ENCODE peak calls at places on chromosomes 3 and 15, in seven cellular contexts. One of them, this sample, is unnamed.

GRCh38 chr3:46383946-46384330 is 13.2 kb downstream of the CCR5 start:
- DNase-seq in body of pancreas: no peak
- DNase-seq in esophagus squamous epithelium: no peak
- DNase-seq in HFFc6: no peak
- DNase-seq in IMR-90: no peak
- DNase-seq in uterus: no peak
- DNase-seq in testis: no peak
- DNase-seq in this sample: no peak

GRCh38 chr15:65939901-65940617 is 70.8 kb downstream of the RAB11A start:
- DNase-seq in body of pancreas: no peak
- DNase-seq in esophagus squamous epithelium: no peak
- DNase-seq in HFFc6: peak; percentile 91
- DNase-seq in IMR-90: peak; percentile 79
- DNase-seq in uterus: no peak
- DNase-seq in testis: no peak
- DNase-seq in this sample: no peak

GRCh38 chr15:76737573-76737972 is 167.6 kb downstream of the SCAPER start:
- DNase-seq in body of pancreas: no peak
- DNase-seq in esophagus squamous epithelium: no peak
- DNase-seq in HFFc6: no peak
- DNase-seq in IMR-90: no peak
- DNase-seq in uterus: no peak
- DNase-seq in testis: no peak
- DNase-seq in this sample: no peak

GRCh38 chr3:190097025-190097424 is 23.7 kb downstream of the P3H2 start:
- DNase-seq in body of pancreas: no peak
- DNase-seq in esophagus squamous epithelium: no peak
- DNase-seq in HFFc6: no peak
- DNase-seq in IMR-90: no peak
- DNase-seq in uterus: no peak
- DNase-seq in testis: no peak
- DNase-seq in this sample: no peak

GRCh38 chr15:99438222-99438592 is 127.6 kb upstream of the MEF2A start:
- DNase-seq in body of pancreas: no peak
- DNase-seq in esophagus squamous epithelium: no peak
- DNase-seq in HFFc6: no peak
- DNase-seq in IMR-90: no peak
- DNase-seq in uterus: peak; percentile 16
- DNase-seq in testis: no peak
- DNase-seq in this sample: no peak

GRCh38 chr15:52492132-52492531 is 36.5 kb downstream of the MYO5A start:
- DNase-seq in body of pancreas: no peak
- DNase-seq in esophagus squamous epithelium: no peak
- DNase-seq in HFFc6: no peak
- DNase-seq in IMR-90: no peak
- DNase-seq in uterus: no peak
- DNase-seq in testis: no peak
- DNase-seq in this sample: no peak

GRCh38 chr3:45498532-45498931 is 96.0 kb upstream of the LIMD1 start:
- DNase-seq in body of pancreas: no peak
- DNase-seq in esophagus squamous epithelium: no peak
- DNase-seq in HFFc6: no peak
- DNase-seq in IMR-90: no peak
- DNase-seq in uterus: no peak
- DNase-seq in testis: no peak
- DNase-seq in this sample: no peak

GRCh38 chr3:43584043-43584826 is 37.6 kb downstream of the ANO10 start:
- DNase-seq in body of pancreas: no peak
- DNase-seq in esophagus squamous epithelium: no peak
- DNase-seq in HFFc6: no peak
- DNase-seq in IMR-90: peak; percentile 65
- DNase-seq in uterus: no peak
- DNase-seq in testis: no peak
- DNase-seq in this sample: no peak

GRCh38 chr15:100684591-100684990 is 82.2 kb downstream of the ASB7 start:
- DNase-seq in body of pancreas: no peak
- DNase-seq in esophagus squamous epithelium: no peak
- DNase-seq in HFFc6: no peak
- DNase-seq in IMR-90: no peak
- DNase-seq in uterus: no peak
- DNase-seq in testis: no peak
- DNase-seq in this sample: no peak

GRCh38 chr15:57395292-57395691 is 19.0 kb downstream of the CGNL1 start:
- DNase-seq in body of pancreas: no peak
- DNase-seq in esophagus squamous epithelium: no peak
- DNase-seq in HFFc6: peak; percentile 55
- DNase-seq in IMR-90: peak; percentile 68
- DNase-seq in uterus: no peak
- DNase-seq in testis: no peak
- DNase-seq in this sample: no peak

GRCh38 chr3:196740476-196741400 is 1.1 kb downstream of the PAK2 start:
- DNase-seq in body of pancreas: no peak
- DNase-seq in esophagus squamous epithelium: no peak
- DNase-seq in HFFc6: peak; percentile 65
- DNase-seq in IMR-90: peak; percentile 56
- DNase-seq in uterus: peak; percentile 19
- DNase-seq in testis: peak; percentile 43
- DNase-seq in this sample: no peak

GRCh38 chr15:81235781-81236507 is 39.3 kb downstream of the IL16 start:
- DNase-seq in body of pancreas: no peak
- DNase-seq in esophagus squamous epithelium: no peak
- DNase-seq in HFFc6: peak; percentile 96
- DNase-seq in IMR-90: peak; percentile 99
- DNase-seq in uterus: peak; percentile 76
- DNase-seq in testis: peak; percentile 42
- DNase-seq in this sample: no peak

GRCh38 chr15:28960979-28961378 is 75.2 kb downstream of the APBA2 start:
- DNase-seq in body of pancreas: no peak
- DNase-seq in esophagus squamous epithelium: no peak
- DNase-seq in HFFc6: peak; percentile 44
- DNase-seq in IMR-90: peak; percentile 95
- DNase-seq in uterus: no peak
- DNase-seq in testis: no peak
- DNase-seq in this sample: no peak

GRCh38 chr15:56472278-56472677 is 7.3 kb upstream of the MNS1 start:
- DNase-seq in body of pancreas: no peak
- DNase-seq in esophagus squamous epithelium: no peak
- DNase-seq in HFFc6: no peak
- DNase-seq in IMR-90: no peak
- DNase-seq in uterus: no peak
- DNase-seq in testis: no peak
- DNase-seq in this sample: no peak

GRCh38 chr3:128805771-128806170 is 73.6 kb upstream of the ACAD9 start:
- DNase-seq in body of pancreas: no peak
- DNase-seq in esophagus squamous epithelium: no peak
- DNase-seq in HFFc6: peak; percentile 36
- DNase-seq in IMR-90: peak; percentile 65
- DNase-seq in uterus: no peak
- DNase-seq in testis: no peak
- DNase-seq in this sample: no peak

GRCh38 chr3:27666708-27667107 is 55.4 kb downstream of the EOMES start:
- DNase-seq in body of pancreas: peak; percentile 17
- DNase-seq in esophagus squamous epithelium: peak; percentile 16
- DNase-seq in HFFc6: peak; percentile 91
- DNase-seq in IMR-90: peak; percentile 80
- DNase-seq in uterus: peak; percentile 19
- DNase-seq in testis: peak; percentile 90
- DNase-seq in this sample: no peak

GRCh38 chr3:66401157-66401550 is 99.7 kb downstream of the LRIG1 start:
- DNase-seq in body of pancreas: no peak
- DNase-seq in esophagus squamous epithelium: no peak
- DNase-seq in HFFc6: no peak
- DNase-seq in IMR-90: no peak
- DNase-seq in uterus: no peak
- DNase-seq in testis: no peak
- DNase-seq in this sample: no peak

GRCh38 chr3:66401578-66402382 is 99.0 kb downstream of the LRIG1 start:
- DNase-seq in body of pancreas: peak; percentile 60
- DNase-seq in esophagus squamous epithelium: no peak
- DNase-seq in HFFc6: no peak
- DNase-seq in IMR-90: no peak
- DNase-seq in uterus: no peak
- DNase-seq in testis: peak; percentile 15
- DNase-seq in this sample: no peak

GRCh38 chr3:66398228-66399025 is 102.4 kb downstream of the LRIG1 start:
- DNase-seq in body of pancreas: peak; percentile 47
- DNase-seq in esophagus squamous epithelium: no peak
- DNase-seq in HFFc6: peak; percentile 21
- DNase-seq in IMR-90: peak; percentile 56
- DNase-seq in uterus: no peak
- DNase-seq in testis: no peak
- DNase-seq in this sample: no peak

GRCh38 chr3:66399529-66400232 is 101.1 kb downstream of the LRIG1 start:
- DNase-seq in body of pancreas: no peak
- DNase-seq in esophagus squamous epithelium: no peak
- DNase-seq in HFFc6: no peak
- DNase-seq in IMR-90: no peak
- DNase-seq in uterus: no peak
- DNase-seq in testis: no peak
- DNase-seq in this sample: no peak

GRCh38 chr3:66400381-66401156 is 100.3 kb downstream of the LRIG1 start:
- DNase-seq in body of pancreas: no peak
- DNase-seq in esophagus squamous epithelium: no peak
- DNase-seq in HFFc6: no peak
- DNase-seq in IMR-90: no peak
- DNase-seq in uterus: no peak
- DNase-seq in testis: peak; percentile 7
- DNase-seq in this sample: no peak
- TF ChIP-seq CTCF in body of pancreas: no peak
- TF ChIP-seq CTCF in esophagus squamous epithelium: no peak
- TF ChIP-seq CTCF in HFFc6: no peak
- TF ChIP-seq CTCF in IMR-90: no peak
- TF ChIP-seq CTCF in uterus: peak; percentile 9
- TF ChIP-seq CTCF in testis: no peak
- TF ChIP-seq CTCF in this sample: no peak

GRCh38 chr15:40869686-40870085 is 4.3 kb downstream of the RHOV start:
- DNase-seq in body of pancreas: no peak
- DNase-seq in esophagus squamous epithelium: no peak
- DNase-seq in HFFc6: no peak
- DNase-seq in IMR-90: no peak
- DNase-seq in uterus: no peak
- DNase-seq in testis: no peak
- DNase-seq in this sample: no peak
- TF ChIP-seq CTCF in body of pancreas: no peak
- TF ChIP-seq CTCF in esophagus squamous epithelium: no peak
- TF ChIP-seq CTCF in HFFc6: no peak
- TF ChIP-seq CTCF in IMR-90: no peak
- TF ChIP-seq CTCF in uterus: no peak
- TF ChIP-seq CTCF in testis: no peak
- TF ChIP-seq CTCF in this sample: no peak

GRCh38 chr3:38455639-38456430 is 2.1 kb downstream of the ACVR2B start:
- DNase-seq in body of pancreas: no peak
- DNase-seq in esophagus squamous epithelium: no peak
- DNase-seq in HFFc6: no peak
- DNase-seq in IMR-90: peak; percentile 29
- DNase-seq in uterus: peak; percentile 50
- DNase-seq in testis: peak; percentile 75
- DNase-seq in this sample: no peak

GRCh38 chr3:38454884-38455638 is 1.4 kb downstream of the ACVR2B start:
- DNase-seq in body of pancreas: peak; percentile 87
- DNase-seq in esophagus squamous epithelium: no peak
- DNase-seq in HFFc6: no peak
- DNase-seq in IMR-90: peak; percentile 27
- DNase-seq in uterus: peak; percentile 79
- DNase-seq in testis: peak; percentile 93
- DNase-seq in this sample: peak; percentile 83

GRCh38 chr3:38453914-38454178 is 156 bp downstream of the ACVR2B start:
- DNase-seq in body of pancreas: no peak
- DNase-seq in esophagus squamous epithelium: no peak
- DNase-seq in HFFc6: no peak
- DNase-seq in IMR-90: no peak
- DNase-seq in uterus: no peak
- DNase-seq in testis: no peak
- DNase-seq in this sample: no peak

GRCh38 chr3:38453075-38453913 is at the start of gene ACVR2B:
- DNase-seq in body of pancreas: peak; percentile 90
- DNase-seq in esophagus squamous epithelium: peak; percentile 21
- DNase-seq in HFFc6: peak; percentile 29
- DNase-seq in IMR-90: peak; percentile 56
- DNase-seq in uterus: peak; percentile 88
- DNase-seq in testis: peak; percentile 96
- DNase-seq in this sample: peak; percentile 84

DNA sequence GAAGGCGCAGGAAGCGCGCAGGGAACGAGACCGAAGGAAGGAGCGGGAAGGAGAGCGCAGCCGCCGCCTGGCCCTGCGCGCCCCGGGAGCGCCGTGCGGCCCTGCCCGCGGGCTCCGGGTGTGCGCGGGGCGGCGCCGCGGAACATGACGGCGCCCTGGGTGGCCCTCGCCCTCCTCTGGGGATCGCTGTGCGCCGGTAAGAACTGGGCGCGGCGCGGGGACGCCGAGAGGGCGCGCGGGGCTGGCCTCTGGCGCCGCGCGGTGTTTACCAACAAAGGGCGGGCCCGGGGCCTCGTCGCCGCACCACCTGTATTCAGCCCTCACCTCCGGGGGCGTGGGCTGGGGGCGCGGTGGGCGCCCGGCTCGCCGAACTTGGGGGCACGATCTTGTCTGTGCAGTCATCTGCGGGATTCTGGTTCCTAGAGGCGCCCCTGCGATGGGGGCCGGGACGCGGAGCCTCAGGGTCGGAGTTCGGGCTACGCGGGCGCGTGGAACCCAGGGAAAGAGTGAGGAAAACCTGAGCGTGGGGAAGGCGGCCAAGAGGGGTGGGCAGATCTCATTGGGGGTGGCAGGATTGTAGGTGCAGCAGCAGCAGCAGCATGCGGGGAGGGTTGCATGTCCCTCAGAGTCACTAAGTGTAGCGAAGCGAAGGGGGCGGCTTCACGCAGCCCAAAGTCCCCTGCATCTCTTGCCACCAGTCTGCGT is 641 bp downstream of the ACVR2B start:
- DNase-seq in body of pancreas: peak; percentile 53
- DNase-seq in esophagus squamous epithelium: no peak
- DNase-seq in HFFc6: no peak
- DNase-seq in IMR-90: peak; percentile 13
- DNase-seq in uterus: peak; percentile 38
- DNase-seq in testis: peak; percentile 39
- DNase-seq in this sample: no peak
- TF ChIP-seq CTCF in body of pancreas: peak; percentile 10
- TF ChIP-seq CTCF in esophagus squamous epithelium: no peak
- TF ChIP-seq CTCF in HFFc6: no peak
- TF ChIP-seq CTCF in IMR-90: no peak
- TF ChIP-seq CTCF in uterus: no peak
- TF ChIP-seq CTCF in testis: no peak
- TF ChIP-seq CTCF in this sample: no peak

GRCh38 chr3:159619341-159619885 is 369.2 kb upstream of the IL12A start:
- DNase-seq in body of pancreas: no peak
- DNase-seq in esophagus squamous epithelium: no peak
- DNase-seq in HFFc6: peak; percentile 78
- DNase-seq in IMR-90: peak; percentile 36
- DNase-seq in uterus: no peak
- DNase-seq in testis: no peak
- DNase-seq in this sample: no peak

GRCh38 chr3:159620281-159620680 is 368.4 kb upstream of the IL12A start:
- DNase-seq in body of pancreas: no peak
- DNase-seq in esophagus squamous epithelium: no peak
- DNase-seq in HFFc6: peak; percentile 40
- DNase-seq in IMR-90: no peak
- DNase-seq in uterus: no peak
- DNase-seq in testis: no peak
- DNase-seq in this sample: no peak

GRCh38 chr3:159620873-159621272 is 367.8 kb upstream of the IL12A start:
- DNase-seq in body of pancreas: no peak
- DNase-seq in esophagus squamous epithelium: no peak
- DNase-seq in HFFc6: peak; percentile 77
- DNase-seq in IMR-90: peak; percentile 88
- DNase-seq in uterus: no peak
- DNase-seq in testis: no peak
- DNase-seq in this sample: no peak

GRCh38 chr3:159616234-159616825 is 372.3 kb upstream of the IL12A start:
- DNase-seq in body of pancreas: no peak
- DNase-seq in esophagus squamous epithelium: no peak
- DNase-seq in HFFc6: peak; percentile 66
- DNase-seq in IMR-90: peak; percentile 68
- DNase-seq in uterus: peak; percentile 21
- DNase-seq in testis: peak; percentile 37
- DNase-seq in this sample: no peak
- TF ChIP-seq CTCF in body of pancreas: peak; percentile 29
- TF ChIP-seq CTCF in esophagus squamous epithelium: peak; percentile 41
- TF ChIP-seq CTCF in HFFc6: peak; percentile 87
- TF ChIP-seq CTCF in IMR-90: peak; percentile 67
- TF ChIP-seq CTCF in uterus: peak; percentile 41
- TF ChIP-seq CTCF in testis: peak; percentile 20
- TF ChIP-seq CTCF in this sample: peak; percentile 13